ENCODE peak calls at places on chromosomes 6 and 20, in four cellular contexts. F, E, M and O are unnamed samples.

GRCh38 chr6:121794630-121795029 is 359.2 kb downstream of the GJA1 start:
- DNase-seq in F (no peak), E (no peak), M (peak), O (no peak)

GRCh38 chr6:7912024-7912423 is 1.4 kb upstream of the TXNDC5 start:
- DNase-seq in F (no peak), E (no peak), M (no peak), O (no peak)

GRCh38 chr6:163872335-163872734 is 457.8 kb downstream of the QKI start:
- DNase-seq in F (no peak), E (no peak), M (no peak), O (no peak)

GRCh38 chr20:63690898-63691710 is 5.3 kb upstream of the TNFRSF6B start:
- DNase-seq in F (no peak), E (no peak), M (no peak), O (no peak)

GRCh38 chr20:7379206-7379605 is 561.1 kb downstream of the HAO1 start:
- DNase-seq in F (no peak), E (no peak), M (no peak), O (no peak)

GRCh38 chr20:58202039-58202438 is 26.4 kb downstream of the ANKRD60 start:
- DNase-seq in F (no peak), E (no peak), M (no peak), O (no peak)

GRCh38 chr6:138677538-138677937 is 96.0 kb upstream of the CCDC28A start:
- DNase-seq in F (no peak), E (no peak), M (no peak), O (no peak)

GRCh38 chr20:35768731-35769664 is 2.8 kb upstream of the PHF20 start:
- DNase-seq in F (peak), E (peak), M (peak), O (peak)

GRCh38 chr20:40868568-40869223 is 159.9 kb upstream of the TOP1 start:
- DNase-seq in F (no peak), E (no peak), M (no peak), O (no peak)

GRCh38 chr20:37336369-37337207 is 9.4 kb upstream of the SRC start:
- DNase-seq in F (peak), E (peak), M (no peak), O (no peak)

GRCh38 chr6:168282985-168283685 is 36.4 kb downstream of the DACT2 start:
- DNase-seq in F (no peak), E (no peak), M (no peak), O (peak)

GRCh38 chr6:135465903-135466302 is 31.6 kb downstream of the AHI1 start:
- DNase-seq in F (no peak), E (no peak), M (no peak), O (no peak)

GRCh38 chr20:2038161-2038560 is 44.3 kb upstream of the PDYN start:
- DNase-seq in F (no peak), E (no peak), M (no peak), O (no peak)

GRCh38 chr6:170174124-170174770 is 116.6 kb downstream of the DLL1 start:
- DNase-seq in F (no peak), E (no peak), M (no peak), O (no peak)

GRCh38 chr20:40293740-40294139 is 395.3 kb downstream of the MAFB start:
- DNase-seq in F (no peak), E (no peak), M (no peak), O (no peak)

GRCh38 chr6:131258010-131258652 is 122.9 kb downstream of the AKAP7 start:
- DNase-seq in F (no peak), E (no peak), M (no peak), O (no peak)

GRCh38 chr20:47800619-47801018 is 15.3 kb upstream of the SULF2 start:
- DNase-seq in F (no peak), E (no peak), M (no peak), O (no peak)

GRCh38 chr6:96162711-96163120 is 146.9 kb downstream of the FUT9 start:
- DNase-seq in F (no peak), E (no peak), M (no peak), O (no peak)

GRCh38 chr6:149316740-149317655 is 514 bp upstream of the TAB2 start:
- DNase-seq in F (peak), E (peak), M (peak), O (peak)

GRCh38 chr6:13932785-13933184 is 8.0 kb downstream of the RNF182 start:
- DNase-seq in F (no peak), E (no peak), M (no peak), O (no peak)

GRCh38 chr6:74780831-74781230 is 425.0 kb downstream of the COL12A1 start:
- DNase-seq in F (no peak), E (no peak), M (no peak), O (no peak)
- TF ChIP-seq ESRRA in F (no peak), E (no peak), M (no peak), O (no peak)

GRCh38 chr20:52246366-52246765 is 54.8 kb upstream of the ZFP64 start:
- DNase-seq in F (no peak), E (no peak), M (no peak), O (no peak)
- TF ChIP-seq EP300 in F (no peak), E (no peak), M (no peak), O (no peak)

GRCh38 chr6:38337819-38338465 is 301.8 kb downstream of the BTBD9 start:
- DNase-seq in F (no peak), E (no peak), M (peak), O (peak)
- TF ChIP-seq ESRRA in F (no peak), E (no peak), M (no peak), O (no peak)

GRCh38 chr20:51137461-51137860 is 114.6 kb upstream of the KCNG1 start:
- DNase-seq in F (no peak), E (no peak), M (no peak), O (no peak)
- TF ChIP-seq EP300 in F (no peak), E (no peak), M (no peak), O (no peak)